ENCODE peak calls at places on chromosomes 6 and 20, in five cellular contexts. One of them, this sample, is unnamed.

GRCh38 chr6:45256697-45257695 is 71.1 kb upstream of the RUNX2 start:
- DNase-seq in activated CD4-positive, CD25-positive, alpha-beta regulatory T cell: no peak
- DNase-seq in left ventricle myocardium inferior: no peak
- DNase-seq in NCI-H1417: no peak
- DNase-seq in NCI-H2029 treated with DMSO at 0.1 percent for 48 hours: no peak
- DNase-seq in this sample: peak; percentile 26

GRCh38 chr6:82270791-82271392 is 23.3 kb upstream of the IBTK start:
- DNase-seq in NCI-H2029 treated with DMSO at 0.1 percent for 48 hours: peak; percentile 100
- DNase-seq in NCI-H1417: peak; percentile 73
- DNase-seq in left ventricle myocardium inferior: no peak
- DNase-seq in activated CD4-positive, CD25-positive, alpha-beta regulatory T cell: no peak
- DNase-seq in this sample: peak; percentile 53

GRCh38 chr6:35727206-35727934 is 9.5 kb upstream of the ARMC12 start:
- DNase-seq in NCI-H2029 treated with DMSO at 0.1 percent for 48 hours: no peak
- DNase-seq in NCI-H1417: peak; percentile 86
- DNase-seq in activated CD4-positive, CD25-positive, alpha-beta regulatory T cell: no peak
- DNase-seq in left ventricle myocardium inferior: peak; percentile 91
- DNase-seq in this sample: peak; percentile 51

GRCh38 chr6:41462980-41463930 is 82.9 kb upstream of the FOXP4 start:
- DNase-seq in left ventricle myocardium inferior: peak; percentile 73
- DNase-seq in NCI-H1417: peak; percentile 10
- DNase-seq in NCI-H2029 treated with DMSO at 0.1 percent for 48 hours: no peak
- DNase-seq in activated CD4-positive, CD25-positive, alpha-beta regulatory T cell: no peak
- DNase-seq in this sample: peak; percentile 60

GRCh38 chr6:121335111-121336008 is 1.1 kb upstream of the TBC1D32 start:
- DNase-seq in left ventricle myocardium inferior: no peak
- DNase-seq in NCI-H2029 treated with DMSO at 0.1 percent for 48 hours: no peak
- DNase-seq in activated CD4-positive, CD25-positive, alpha-beta regulatory T cell: no peak
- DNase-seq in NCI-H1417: peak; percentile 79
- DNase-seq in this sample: peak; percentile 18

GRCh38 chr6:99821164-99821563 is 172.9 kb downstream of the MCHR2 start:
- DNase-seq in left ventricle myocardium inferior: no peak
- DNase-seq in NCI-H2029 treated with DMSO at 0.1 percent for 48 hours: no peak
- DNase-seq in NCI-H1417: peak; percentile 74
- DNase-seq in activated CD4-positive, CD25-positive, alpha-beta regulatory T cell: no peak
- DNase-seq in this sample: no peak

GRCh38 chr20:57242414-57242813 is 24.0 kb downstream of the BMP7 start:
- DNase-seq in NCI-H1417: no peak
- DNase-seq in activated CD4-positive, CD25-positive, alpha-beta regulatory T cell: no peak
- DNase-seq in left ventricle myocardium inferior: no peak
- DNase-seq in NCI-H2029 treated with DMSO at 0.1 percent for 48 hours: no peak
- DNase-seq in this sample: no peak

GRCh38 chr6:53300656-53301551 is 47.8 kb downstream of the ELOVL5 start:
- DNase-seq in left ventricle myocardium inferior: peak; percentile 24
- DNase-seq in activated CD4-positive, CD25-positive, alpha-beta regulatory T cell: no peak
- DNase-seq in NCI-H1417: no peak
- DNase-seq in NCI-H2029 treated with DMSO at 0.1 percent for 48 hours: no peak
- DNase-seq in this sample: peak; percentile 72

GRCh38 chr6:157989541-157990289 is 8.1 kb downstream of the SYNJ2 start:
- DNase-seq in left ventricle myocardium inferior: peak; percentile 80
- DNase-seq in activated CD4-positive, CD25-positive, alpha-beta regulatory T cell: no peak
- DNase-seq in NCI-H2029 treated with DMSO at 0.1 percent for 48 hours: peak; percentile 72
- DNase-seq in NCI-H1417: peak; percentile 44
- DNase-seq in this sample: no peak

GRCh38 chr20:59994697-59995122 is 36.5 kb downstream of the CDH26 start:
- DNase-seq in NCI-H2029 treated with DMSO at 0.1 percent for 48 hours: no peak
- DNase-seq in left ventricle myocardium inferior: peak; percentile 35
- DNase-seq in NCI-H1417: no peak
- DNase-seq in activated CD4-positive, CD25-positive, alpha-beta regulatory T cell: no peak
- DNase-seq in this sample: no peak

GRCh38 chr6:39243809-39244208 is 14.5 kb upstream of the KCNK5 start:
- DNase-seq in left ventricle myocardium inferior: no peak
- DNase-seq in NCI-H1417: no peak
- DNase-seq in activated CD4-positive, CD25-positive, alpha-beta regulatory T cell: no peak
- DNase-seq in NCI-H2029 treated with DMSO at 0.1 percent for 48 hours: no peak
- DNase-seq in this sample: no peak

GRCh38 chr20:23126281-23127061 is 40.3 kb upstream of the CD93 start:
- DNase-seq in left ventricle myocardium inferior: no peak
- DNase-seq in NCI-H2029 treated with DMSO at 0.1 percent for 48 hours: no peak
- DNase-seq in NCI-H1417: no peak
- DNase-seq in activated CD4-positive, CD25-positive, alpha-beta regulatory T cell: no peak
- DNase-seq in this sample: no peak

GRCh38 chr6:101666256-101666655 is 272.7 kb downstream of the GRIK2 start:
- DNase-seq in NCI-H2029 treated with DMSO at 0.1 percent for 48 hours: peak; percentile 79
- DNase-seq in left ventricle myocardium inferior: no peak
- DNase-seq in NCI-H1417: no peak
- DNase-seq in activated CD4-positive, CD25-positive, alpha-beta regulatory T cell: no peak
- DNase-seq in this sample: peak; percentile 64

GRCh38 chr20:53654932-53655674 is 61.5 kb upstream of the ZNF217 start:
- DNase-seq in NCI-H2029 treated with DMSO at 0.1 percent for 48 hours: no peak
- DNase-seq in left ventricle myocardium inferior: no peak
- DNase-seq in NCI-H1417: no peak
- DNase-seq in activated CD4-positive, CD25-positive, alpha-beta regulatory T cell: no peak
- DNase-seq in this sample: no peak

GRCh38 chr20:64148581-64148980 is 15.7 kb upstream of the MYT1 start:
- DNase-seq in activated CD4-positive, CD25-positive, alpha-beta regulatory T cell: no peak
- DNase-seq in NCI-H2029 treated with DMSO at 0.1 percent for 48 hours: no peak
- DNase-seq in NCI-H1417: no peak
- DNase-seq in left ventricle myocardium inferior: no peak
- DNase-seq in this sample: no peak

GRCh38 chr20:53550590-53551187 is 43.0 kb downstream of the ZNF217 start:
- DNase-seq in NCI-H1417: no peak
- DNase-seq in activated CD4-positive, CD25-positive, alpha-beta regulatory T cell: no peak
- DNase-seq in left ventricle myocardium inferior: no peak
- DNase-seq in NCI-H2029 treated with DMSO at 0.1 percent for 48 hours: no peak
- DNase-seq in this sample: no peak

GRCh38 chr6:96301781-96302180 is 219.8 kb upstream of the UFL1 start:
- DNase-seq in NCI-H1417: peak; percentile 4
- DNase-seq in activated CD4-positive, CD25-positive, alpha-beta regulatory T cell: no peak
- DNase-seq in NCI-H2029 treated with DMSO at 0.1 percent for 48 hours: peak; percentile 16
- DNase-seq in left ventricle myocardium inferior: no peak
- DNase-seq in this sample: no peak

GRCh38 chr6:48825501-48826317 is 637.3 kb downstream of the MMUT start:
- DNase-seq in activated CD4-positive, CD25-positive, alpha-beta regulatory T cell: no peak
- DNase-seq in NCI-H1417: no peak
- DNase-seq in NCI-H2029 treated with DMSO at 0.1 percent for 48 hours: no peak
- DNase-seq in left ventricle myocardium inferior: no peak
- DNase-seq in this sample: no peak

GRCh38 chr6:73927421-73927820 is 231.4 kb downstream of the CD109 start:
- DNase-seq in left ventricle myocardium inferior: no peak
- DNase-seq in NCI-H2029 treated with DMSO at 0.1 percent for 48 hours: no peak
- DNase-seq in activated CD4-positive, CD25-positive, alpha-beta regulatory T cell: no peak
- DNase-seq in NCI-H1417: no peak
- DNase-seq in this sample: no peak

GRCh38 chr6:113857565-113858066 is 471 bp downstream of the MARCKS start:
- DNase-seq in NCI-H1417: no peak
- DNase-seq in NCI-H2029 treated with DMSO at 0.1 percent for 48 hours: peak; percentile 90
- DNase-seq in left ventricle myocardium inferior: peak; percentile 21
- DNase-seq in activated CD4-positive, CD25-positive, alpha-beta regulatory T cell: no peak
- DNase-seq in this sample: no peak

GRCh38 chr6:116877743-116878142 is 701 bp downstream of the RFX6 start:
- DNase-seq in activated CD4-positive, CD25-positive, alpha-beta regulatory T cell: no peak
- DNase-seq in NCI-H1417: peak; percentile 4
- DNase-seq in left ventricle myocardium inferior: no peak
- DNase-seq in NCI-H2029 treated with DMSO at 0.1 percent for 48 hours: no peak
- DNase-seq in this sample: no peak

GRCh38 chr20:31543966-31544598 is 29.8 kb downstream of the HM13 start:
- DNase-seq in left ventricle myocardium inferior: no peak
- DNase-seq in NCI-H2029 treated with DMSO at 0.1 percent for 48 hours: no peak
- DNase-seq in NCI-H1417: no peak
- DNase-seq in activated CD4-positive, CD25-positive, alpha-beta regulatory T cell: no peak
- DNase-seq in this sample: peak; percentile 98

GRCh38 chr6:30685977-30686907 is at the start of gene PPP1R18:
- DNase-seq in NCI-H1417: peak; percentile 50
- DNase-seq in activated CD4-positive, CD25-positive, alpha-beta regulatory T cell: peak; percentile 64
- DNase-seq in left ventricle myocardium inferior: peak; percentile 88
- DNase-seq in NCI-H2029 treated with DMSO at 0.1 percent for 48 hours: no peak
- DNase-seq in this sample: peak; percentile 65

GRCh38 chr20:43241057-43241702 is 51.5 kb upstream of the PTPRT start:
- DNase-seq in left ventricle myocardium inferior: no peak
- DNase-seq in NCI-H1417: no peak
- DNase-seq in NCI-H2029 treated with DMSO at 0.1 percent for 48 hours: no peak
- DNase-seq in activated CD4-positive, CD25-positive, alpha-beta regulatory T cell: no peak
- DNase-seq in this sample: no peak

GRCh38 chr6:53765270-53765669 is 29.5 kb upstream of the LRRC1 start:
- DNase-seq in NCI-H1417: no peak
- DNase-seq in activated CD4-positive, CD25-positive, alpha-beta regulatory T cell: no peak
- DNase-seq in NCI-H2029 treated with DMSO at 0.1 percent for 48 hours: no peak
- DNase-seq in left ventricle myocardium inferior: no peak
- DNase-seq in this sample: no peak

GRCh38 chr20:58763076-58763475 is 70.5 kb downstream of the NPEPL1 start:
- DNase-seq in NCI-H1417: no peak
- DNase-seq in NCI-H2029 treated with DMSO at 0.1 percent for 48 hours: no peak
- DNase-seq in activated CD4-positive, CD25-positive, alpha-beta regulatory T cell: no peak
- DNase-seq in left ventricle myocardium inferior: no peak
- DNase-seq in this sample: no peak

GRCh38 chr6:86500035-86500434 is 437.3 kb upstream of the HTR1E start:
- DNase-seq in activated CD4-positive, CD25-positive, alpha-beta regulatory T cell: no peak
- DNase-seq in NCI-H1417: peak; percentile 3
- DNase-seq in left ventricle myocardium inferior: no peak
- DNase-seq in NCI-H2029 treated with DMSO at 0.1 percent for 48 hours: no peak
- DNase-seq in this sample: no peak

GRCh38 chr6:145199961-145200360 is 535.4 kb downstream of the EPM2A start:
- DNase-seq in activated CD4-positive, CD25-positive, alpha-beta regulatory T cell: no peak
- DNase-seq in NCI-H1417: peak; percentile 80
- DNase-seq in left ventricle myocardium inferior: no peak
- DNase-seq in NCI-H2029 treated with DMSO at 0.1 percent for 48 hours: no peak
- DNase-seq in this sample: peak; percentile 11

GRCh38 chr6:34791164-34791841 is 580 bp upstream of the BLTP3A start:
- DNase-seq in left ventricle myocardium inferior: peak; percentile 64
- DNase-seq in NCI-H2029 treated with DMSO at 0.1 percent for 48 hours: no peak
- DNase-seq in NCI-H1417: peak; percentile 88
- DNase-seq in activated CD4-positive, CD25-positive, alpha-beta regulatory T cell: peak; percentile 23
- DNase-seq in this sample: peak; percentile 16

GRCh38 chr6:141744971-141745370 is 387.8 kb upstream of the GJE1 start:
- DNase-seq in left ventricle myocardium inferior: no peak
- DNase-seq in NCI-H2029 treated with DMSO at 0.1 percent for 48 hours: no peak
- DNase-seq in activated CD4-positive, CD25-positive, alpha-beta regulatory T cell: no peak
- DNase-seq in NCI-H1417: no peak
- DNase-seq in this sample: peak; percentile 40

GRCh38 chr6:90703383-90703782 is 116.5 kb upstream of the MAP3K7 start:
- DNase-seq in NCI-H1417: peak; percentile 29
- DNase-seq in NCI-H2029 treated with DMSO at 0.1 percent for 48 hours: no peak
- DNase-seq in left ventricle myocardium inferior: no peak
- DNase-seq in activated CD4-positive, CD25-positive, alpha-beta regulatory T cell: no peak
- DNase-seq in this sample: no peak

GRCh38 chr6:79070206-79070825 is 7.7 kb downstream of the PHIP start:
- DNase-seq in NCI-H2029 treated with DMSO at 0.1 percent for 48 hours: no peak
- DNase-seq in NCI-H1417: no peak
- DNase-seq in left ventricle myocardium inferior: no peak
- DNase-seq in activated CD4-positive, CD25-positive, alpha-beta regulatory T cell: no peak
- DNase-seq in this sample: no peak

GRCh38 chr6:108167449-108167903 is 1.7 kb downstream of the NR2E1 start:
- DNase-seq in left ventricle myocardium inferior: no peak
- DNase-seq in NCI-H2029 treated with DMSO at 0.1 percent for 48 hours: no peak
- DNase-seq in activated CD4-positive, CD25-positive, alpha-beta regulatory T cell: no peak
- DNase-seq in NCI-H1417: no peak
- DNase-seq in this sample: no peak

GRCh38 chr6:108002365-108003221 is 44.6 kb upstream of the SEC63 start:
- DNase-seq in NCI-H1417: peak; percentile 89
- DNase-seq in NCI-H2029 treated with DMSO at 0.1 percent for 48 hours: no peak
- DNase-seq in activated CD4-positive, CD25-positive, alpha-beta regulatory T cell: no peak
- DNase-seq in left ventricle myocardium inferior: no peak
- DNase-seq in this sample: no peak